ENCODE peak calls at places on chromosomes 13 and 19, in four cellular contexts. F, S, L and E are unnamed samples.

GRCh38 chr13:97555034-97555433 is 121.1 kb downstream of the RAP2A start:
- DNase-seq in L (no peak), S (no peak), F (no peak), E (no peak)

GRCh38 chr13:79354285-79354684 is 51.8 kb downstream of the RBM26 start:
- DNase-seq in L (no peak), S (no peak), F (no peak), E (no peak)

GRCh38 chr19:32017341-32017948 is 328.0 kb upstream of the ZNF507 start:
- DNase-seq in L (no peak), S (no peak), F (no peak), E (no peak)

GRCh38 chr13:31774186-31774585 is 34.9 kb downstream of the RXFP2 start:
- DNase-seq in L (no peak), S (no peak), F (no peak), E (no peak)

GRCh38 chr13:113945857-113946408 is 27.9 kb downstream of the C13orf46 start:
- DNase-seq in S (no peak), L (no peak), F (no peak), E (no peak)

GRCh38 chr19:6551607-6552450 is 21.0 kb downstream of the TNFSF9 start:
- DNase-seq in S (peak), F (peak), L (no peak), E (no peak)

GRCh38 chr19:29293292-29293691 is 80.3 kb upstream of the UQCRFS1 start:
- DNase-seq in F (no peak), S (no peak), L (no peak), E (no peak)

GRCh38 chr19:47729799-47730520 is 15.4 kb upstream of the NOP53 start:
- DNase-seq in L (no peak), F (no peak), S (peak), E (peak)

GRCh38 chr19:50705422-50706019 is 14.1 kb downstream of the SHANK1 start:
- DNase-seq in L (no peak), F (no peak), S (no peak), E (no peak)

GRCh38 chr13:111893071-111893606 is 173.8 kb upstream of the SOX1 start:
- DNase-seq in L (no peak), F (no peak), S (no peak), E (no peak)

GRCh38 chr19:12983561-12984142 is 11.6 kb upstream of the NFIX start:
- DNase-seq in F (peak), S (peak), L (peak), E (peak)

GRCh38 chr19:4707956-4708650 is 15.5 kb downstream of the DPP9 start:
- DNase-seq in L (no peak), F (no peak), S (no peak), E (no peak)

GRCh38 chr13:55219538-55219937 is 1921.2 kb upstream of the PRR20A start:
- DNase-seq in F (no peak), S (no peak), L (no peak), E (no peak)

GRCh38 chr13:52793507-52793906 is 53.9 kb upstream of the CNMD start:
- DNase-seq in S (no peak), L (no peak), F (no peak), E (no peak)

GRCh38 chr19:49210108-49210900 is 52.7 kb downstream of the TRPM4 start:
- DNase-seq in L (no peak), S (peak), F (peak), E (peak)

GRCh38 chr19:5897189-5897969 is 6.2 kb downstream of the NDUFA11 start:
- DNase-seq in F (no peak), L (no peak), S (no peak), E (no peak)

GRCh38 chr19:55391191-55391670 is 5.5 kb downstream of the RPL28 start:
- DNase-seq in L (no peak), S (no peak), F (no peak), E (no peak)

GRCh38 chr19:30076751-30077670 is 135.0 kb downstream of the URI1 start:
- DNase-seq in F (no peak), S (no peak), L (no peak), E (no peak)

GRCh38 chr13:79936368-79937136 is 404.4 kb downstream of the SPRY2 start:
- DNase-seq in F (no peak), L (peak), S (no peak), E (no peak)

GRCh38 chr19:2602391-2603181 is 99.9 kb downstream of the GNG7 start:
- DNase-seq in S (no peak), F (no peak), L (no peak), E (peak)

GRCh38 chr13:51977606-51978005 is 33.6 kb downstream of the ATP7B start:
- DNase-seq in L (no peak), S (no peak), F (no peak), E (no peak)

GRCh38 chr19:4075373-4075772 is 8.7 kb upstream of the ZBTB7A start:
- DNase-seq in S (no peak), L (no peak), F (no peak), E (no peak)

GRCh38 chr13:42266464-42266863 is 5.5 kb upstream of the AKAP11 start:
- DNase-seq in L (no peak), F (no peak), S (no peak), E (no peak)

GRCh38 chr13:38883783-38884182 is 106.8 kb downstream of the STOML3 start:
- DNase-seq in F (no peak), L (no peak), S (no peak), E (no peak)

GRCh38 chr13:93116809-93117208 is 109.8 kb upstream of the GPC6 start:
- DNase-seq in F (no peak), L (no peak), S (no peak), E (no peak)

GRCh38 chr19:45774765-45775164 is 5.7 kb upstream of the SIX5 start:
- DNase-seq in L (no peak), S (no peak), F (no peak), E (peak)

GRCh38 chr19:51107406-51108065 is 673 bp downstream of the CTU1 start:
- DNase-seq in S (peak), F (no peak), L (no peak), E (no peak)

GRCh38 chr13:52665325-52665724 is 12.7 kb downstream of the SUGT1 start:
- DNase-seq in F (no peak), S (no peak), L (no peak), E (no peak)

GRCh38 chr19:12782424-12783225 is 7.3 kb upstream of the HOOK2 start:
- DNase-seq in L (peak), F (peak), S (peak), E (peak)

GRCh38 chr19:12194827-12195500 is 32.1 kb downstream of the ZNF136 start:
- DNase-seq in S (peak), L (peak), F (peak), E (peak)

GRCh38 chr19:15291666-15292065 is 40.7 kb downstream of the BRD4 start:
- DNase-seq in S (no peak), L (no peak), F (no peak), E (no peak)

GRCh38 chr19:28793391-28794168 is 419.4 kb downstream of the UQCRFS1 start:
- DNase-seq in F (no peak), S (no peak), L (no peak), E (no peak)

GRCh38 chr13:40221460-40222201 is 444.8 kb downstream of the FOXO1 start:
- DNase-seq in S (peak), L (no peak), F (peak), E (no peak)

GRCh38 chr19:55197531-55197930 is 11.8 kb downstream of the PTPRH start:
- DNase-seq in L (no peak), S (no peak), F (no peak), E (no peak)

GRCh38 chr13:42660367-42660965 is 86.5 kb downstream of the TNFSF11 start:
- DNase-seq in L (no peak), F (no peak), S (no peak), E (no peak)

GRCh38 chr19:17296278-17296677 is 6.9 kb downstream of the ABHD8 start:
- DNase-seq in F (no peak), S (no peak), L (no peak), E (no peak)

GRCh38 chr19:48750351-48750750 is 2.1 kb downstream of the FUT1 start:
- DNase-seq in L (no peak), F (no peak), S (no peak), E (no peak)

GRCh38 chr13:86838411-86839120 is 832.6 kb upstream of the SLITRK5 start:
- DNase-seq in F (no peak), L (no peak), S (no peak), E (no peak)

GRCh38 chr13:26656919-26657318 is 99.4 kb downstream of the WASF3 start:
- DNase-seq in S (no peak), F (no peak), L (no peak), E (no peak)